ENCODE peak calls at places on chromosomes 4 and X, in nine cellular contexts. S, E, V, W, C, N, B, H and K are unnamed samples.
A peak's percentile ranks its signal among the peaks of the same experiment; 100 is the strongest.

GRCh38 chr4:143700420-143701352 is at the start of gene FREM3:
- DNase-seq in S (peak; percentile 27), E (no peak), V (no peak), W (peak; percentile 41), C (peak; percentile 12), N (no peak), B (peak; percentile 30), H (no peak), K (peak; percentile 41)

GRCh38 chr4:6198278-6198677 is 2.1 kb downstream of the JAKMIP1 start:
- DNase-seq in S (no peak), E (no peak), V (no peak), W (no peak), C (no peak), N (no peak), B (no peak), H (no peak), K (no peak)

GRCh38 chr4:137644201-137644600 is 111.9 kb upstream of the PCDH18 start:
- DNase-seq in S (no peak), E (no peak), V (no peak), W (no peak), C (peak; percentile 45), N (no peak), B (no peak), H (no peak), K (no peak)

GRCh38 chr4:62548108-62548524 is 1348.0 kb downstream of the ADGRL3 start:
- DNase-seq in S (no peak), E (no peak), V (peak; percentile 27), W (no peak), C (no peak), N (no peak), B (peak; percentile 78), H (no peak), K (peak; percentile 81)

GRCh38 chr4:84948056-84948455 is 18.4 kb downstream of the WDFY3 start:
- DNase-seq in S (no peak), E (no peak), V (no peak), W (no peak), C (peak; percentile 47), N (no peak), B (no peak), H (no peak), K (no peak)

GRCh38 chrX:41478397-41478911 is 31.3 kb downstream of the NYX start:
- DNase-seq in S (no peak), E (no peak), V (no peak), W (no peak), C (no peak), N (no peak), B (no peak), H (no peak), K (no peak)

GRCh38 chr4:67292649-67293048 is 252.7 kb downstream of the CENPC start:
- DNase-seq in S (no peak), E (no peak), V (no peak), W (no peak), C (no peak), N (no peak), B (no peak), H (no peak), K (no peak)

GRCh38 chr4:165725352-165725751 is 147.7 kb upstream of the TLL1 start:
- DNase-seq in S (no peak), E (no peak), V (no peak), W (no peak), C (no peak), N (no peak), B (no peak), H (no peak), K (no peak)

GRCh38 chr4:120000591-120001296 is 65.9 kb downstream of the MAD2L1 start:
- DNase-seq in S (no peak), E (no peak), V (peak; percentile 11), W (no peak), C (no peak), N (no peak), B (no peak), H (no peak), K (no peak)

GRCh38 chr4:82726601-82727000 is 72.0 kb downstream of the SCD5 start:
- DNase-seq in S (no peak), E (no peak), V (no peak), W (no peak), C (no peak), N (no peak), B (no peak), H (no peak), K (no peak)

GRCh38 chrX:107601326-107601725 is 27.0 kb upstream of the PRPS1 start:
- DNase-seq in S (no peak), E (no peak), V (no peak), W (no peak), C (no peak), N (no peak), B (no peak), H (no peak), K (no peak)

GRCh38 chr4:6680372-6681034 is 13.2 kb upstream of the S100P start:
- DNase-seq in S (no peak), E (no peak), V (no peak), W (no peak), C (no peak), N (no peak), B (no peak), H (no peak), K (no peak)

GRCh38 chr4:8904041-8904501 is 32.4 kb upstream of the HMX1 start:
- DNase-seq in S (no peak), E (no peak), V (no peak), W (no peak), C (no peak), N (no peak), B (peak; percentile 26), H (no peak), K (no peak)

GRCh38 chr4:143336828-143337599 is at the start of gene GAB1:
- DNase-seq in S (peak; percentile 69), E (no peak), V (peak; percentile 27), W (peak; percentile 77), C (peak; percentile 80), N (no peak), B (peak; percentile 86), H (no peak), K (peak; percentile 83)

GRCh38 chrX:132022115-132022862 is 813 bp upstream of the STK26 start:
- DNase-seq in S (no peak), E (no peak), V (no peak), W (no peak), C (peak; percentile 2), N (no peak), B (no peak), H (no peak), K (no peak)